ENCODE peak calls at places on chromosomes 11 and 22, in six cellular contexts. One of them, this sample, is unnamed.
A peak's percentile ranks its signal among the peaks of the same experiment; 100 is the strongest.

GRCh38 chr22:47627561-47628253 is 865.3 kb downstream of the TBC1D22A start:
- DNase-seq in astrocyte of the cerebellum: no peak
- DNase-seq in activated CD4-positive, CD25-positive, alpha-beta regulatory T cell treated with anti-CD3 and anti-CD28 coated beads, Interleukin-2, amount 50 U/mL, for 16 hours: no peak
- DNase-seq in AG10803: no peak
- DNase-seq in Right ventricle myocardium superior: no peak
- DNase-seq in lower lobe of right lung: no peak
- DNase-seq in this sample: no peak

GRCh38 chr11:1829039-1829820 is 5.6 kb upstream of the SYT8 start:
- DNase-seq in astrocyte of the cerebellum: peak; percentile 36
- DNase-seq in activated CD4-positive, CD25-positive, alpha-beta regulatory T cell treated with anti-CD3 and anti-CD28 coated beads, Interleukin-2, amount 50 U/mL, for 16 hours: no peak
- DNase-seq in AG10803: peak; percentile 80
- DNase-seq in Right ventricle myocardium superior: no peak
- DNase-seq in lower lobe of right lung: peak; percentile 67
- DNase-seq in this sample: peak; percentile 16

GRCh38 chr22:38347181-38347943 is 30.1 kb upstream of the CSNK1E start:
- DNase-seq in astrocyte of the cerebellum: no peak
- DNase-seq in activated CD4-positive, CD25-positive, alpha-beta regulatory T cell treated with anti-CD3 and anti-CD28 coated beads, Interleukin-2, amount 50 U/mL, for 16 hours: no peak
- DNase-seq in AG10803: no peak
- DNase-seq in Right ventricle myocardium superior: no peak
- DNase-seq in lower lobe of right lung: no peak
- DNase-seq in this sample: no peak

GRCh38 chr11:11056749-11057471 is 199.1 kb upstream of the ZBED5 start:
- DNase-seq in astrocyte of the cerebellum: no peak
- DNase-seq in activated CD4-positive, CD25-positive, alpha-beta regulatory T cell treated with anti-CD3 and anti-CD28 coated beads, Interleukin-2, amount 50 U/mL, for 16 hours: no peak
- DNase-seq in AG10803: no peak
- DNase-seq in Right ventricle myocardium superior: no peak
- DNase-seq in lower lobe of right lung: no peak
- DNase-seq in this sample: no peak

GRCh38 chr22:23233084-23233501 is 52.8 kb downstream of the BCR start:
- DNase-seq in astrocyte of the cerebellum: no peak
- DNase-seq in activated CD4-positive, CD25-positive, alpha-beta regulatory T cell treated with anti-CD3 and anti-CD28 coated beads, Interleukin-2, amount 50 U/mL, for 16 hours: no peak
- DNase-seq in AG10803: no peak
- DNase-seq in Right ventricle myocardium superior: peak; percentile 83
- DNase-seq in lower lobe of right lung: no peak
- DNase-seq in this sample: no peak

GRCh38 chr22:42841444-42841843 is 15.6 kb downstream of the ARFGAP3 start:
- DNase-seq in astrocyte of the cerebellum: no peak
- DNase-seq in activated CD4-positive, CD25-positive, alpha-beta regulatory T cell treated with anti-CD3 and anti-CD28 coated beads, Interleukin-2, amount 50 U/mL, for 16 hours: no peak
- DNase-seq in AG10803: peak; percentile 58
- DNase-seq in Right ventricle myocardium superior: no peak
- DNase-seq in lower lobe of right lung: no peak
- DNase-seq in this sample: no peak

GRCh38 chr11:134022748-134023147 is 46.1 kb upstream of the JAM3 start:
- DNase-seq in astrocyte of the cerebellum: no peak
- DNase-seq in activated CD4-positive, CD25-positive, alpha-beta regulatory T cell treated with anti-CD3 and anti-CD28 coated beads, Interleukin-2, amount 50 U/mL, for 16 hours: no peak
- DNase-seq in AG10803: no peak
- DNase-seq in Right ventricle myocardium superior: no peak
- DNase-seq in lower lobe of right lung: no peak
- DNase-seq in this sample: no peak

GRCh38 chr22:43136801-43137200 is 6.4 kb downstream of the MCAT start:
- DNase-seq in astrocyte of the cerebellum: no peak
- DNase-seq in activated CD4-positive, CD25-positive, alpha-beta regulatory T cell treated with anti-CD3 and anti-CD28 coated beads, Interleukin-2, amount 50 U/mL, for 16 hours: no peak
- DNase-seq in AG10803: no peak
- DNase-seq in Right ventricle myocardium superior: no peak
- DNase-seq in lower lobe of right lung: no peak
- DNase-seq in this sample: no peak

GRCh38 chr11:87263979-87264378 is 226.2 kb downstream of the TMEM135 start:
- DNase-seq in astrocyte of the cerebellum: no peak
- DNase-seq in activated CD4-positive, CD25-positive, alpha-beta regulatory T cell treated with anti-CD3 and anti-CD28 coated beads, Interleukin-2, amount 50 U/mL, for 16 hours: no peak
- DNase-seq in AG10803: no peak
- DNase-seq in Right ventricle myocardium superior: no peak
- DNase-seq in lower lobe of right lung: no peak
- DNase-seq in this sample: no peak

GRCh38 chr11:13229675-13230359 is 47.8 kb upstream of the BMAL1 start:
- DNase-seq in astrocyte of the cerebellum: no peak
- DNase-seq in activated CD4-positive, CD25-positive, alpha-beta regulatory T cell treated with anti-CD3 and anti-CD28 coated beads, Interleukin-2, amount 50 U/mL, for 16 hours: no peak
- DNase-seq in AG10803: peak; percentile 58
- DNase-seq in Right ventricle myocardium superior: peak; percentile 45
- DNase-seq in lower lobe of right lung: no peak
- DNase-seq in this sample: no peak

GRCh38 chr22:49629024-49629570 is 198.6 kb downstream of the BRD1 start:
- DNase-seq in astrocyte of the cerebellum: no peak
- DNase-seq in activated CD4-positive, CD25-positive, alpha-beta regulatory T cell treated with anti-CD3 and anti-CD28 coated beads, Interleukin-2, amount 50 U/mL, for 16 hours: no peak
- DNase-seq in AG10803: no peak
- DNase-seq in Right ventricle myocardium superior: no peak
- DNase-seq in lower lobe of right lung: no peak
- DNase-seq in this sample: no peak

GRCh38 chr22:44445731-44446130 is 52.3 kb downstream of the RTL6 start:
- DNase-seq in astrocyte of the cerebellum: no peak
- DNase-seq in activated CD4-positive, CD25-positive, alpha-beta regulatory T cell treated with anti-CD3 and anti-CD28 coated beads, Interleukin-2, amount 50 U/mL, for 16 hours: no peak
- DNase-seq in AG10803: no peak
- DNase-seq in Right ventricle myocardium superior: no peak
- DNase-seq in lower lobe of right lung: peak; percentile 9
- DNase-seq in this sample: peak; percentile 38

GRCh38 chr11:82465481-82465880 is 268.2 kb downstream of the FAM181B start:
- DNase-seq in astrocyte of the cerebellum: no peak
- DNase-seq in activated CD4-positive, CD25-positive, alpha-beta regulatory T cell treated with anti-CD3 and anti-CD28 coated beads, Interleukin-2, amount 50 U/mL, for 16 hours: no peak
- DNase-seq in AG10803: no peak
- DNase-seq in Right ventricle myocardium superior: no peak
- DNase-seq in lower lobe of right lung: no peak
- DNase-seq in this sample: no peak

GRCh38 chr11:45926001-45926401 is 3.5 kb downstream of the LARGE2 start:
- DNase-seq in astrocyte of the cerebellum: no peak
- DNase-seq in activated CD4-positive, CD25-positive, alpha-beta regulatory T cell treated with anti-CD3 and anti-CD28 coated beads, Interleukin-2, amount 50 U/mL, for 16 hours: no peak
- DNase-seq in AG10803: no peak
- DNase-seq in Right ventricle myocardium superior: peak; percentile 35
- DNase-seq in lower lobe of right lung: no peak
- DNase-seq in this sample: peak; percentile 20

GRCh38 chr11:128757886-128758612 is 64.2 kb downstream of the FLI1 start:
- DNase-seq in astrocyte of the cerebellum: no peak
- DNase-seq in activated CD4-positive, CD25-positive, alpha-beta regulatory T cell treated with anti-CD3 and anti-CD28 coated beads, Interleukin-2, amount 50 U/mL, for 16 hours: no peak
- DNase-seq in AG10803: no peak
- DNase-seq in Right ventricle myocardium superior: no peak
- DNase-seq in lower lobe of right lung: no peak
- DNase-seq in this sample: no peak

GRCh38 chr22:32622004-32622761 is 147.6 kb downstream of the FBXO7 start:
- DNase-seq in astrocyte of the cerebellum: peak; percentile 15
- DNase-seq in activated CD4-positive, CD25-positive, alpha-beta regulatory T cell treated with anti-CD3 and anti-CD28 coated beads, Interleukin-2, amount 50 U/mL, for 16 hours: no peak
- DNase-seq in AG10803: peak; percentile 96
- DNase-seq in Right ventricle myocardium superior: peak; percentile 64
- DNase-seq in lower lobe of right lung: no peak
- DNase-seq in this sample: no peak

GRCh38 chr11:19946681-19947080 is 213.6 kb downstream of the DBX1 start:
- DNase-seq in astrocyte of the cerebellum: no peak
- DNase-seq in activated CD4-positive, CD25-positive, alpha-beta regulatory T cell treated with anti-CD3 and anti-CD28 coated beads, Interleukin-2, amount 50 U/mL, for 16 hours: no peak
- DNase-seq in AG10803: no peak
- DNase-seq in Right ventricle myocardium superior: no peak
- DNase-seq in lower lobe of right lung: no peak
- DNase-seq in this sample: no peak

GRCh38 chr22:25700996-25701815 is 40.8 kb upstream of the MYO18B start:
- DNase-seq in astrocyte of the cerebellum: no peak
- DNase-seq in activated CD4-positive, CD25-positive, alpha-beta regulatory T cell treated with anti-CD3 and anti-CD28 coated beads, Interleukin-2, amount 50 U/mL, for 16 hours: no peak
- DNase-seq in AG10803: peak; percentile 67
- DNase-seq in Right ventricle myocardium superior: no peak
- DNase-seq in lower lobe of right lung: no peak
- DNase-seq in this sample: peak; percentile 76

GRCh38 chr11:76795936-76796441 is 12.8 kb downstream of the TSKU start:
- DNase-seq in astrocyte of the cerebellum: no peak
- DNase-seq in activated CD4-positive, CD25-positive, alpha-beta regulatory T cell treated with anti-CD3 and anti-CD28 coated beads, Interleukin-2, amount 50 U/mL, for 16 hours: no peak
- DNase-seq in AG10803: no peak
- DNase-seq in Right ventricle myocardium superior: no peak
- DNase-seq in lower lobe of right lung: no peak
- DNase-seq in this sample: no peak